ENCODE peak calls at places on chromosome 15, in four cellular contexts. T is left lung, J is HL-60, Z is uterus. X is an unnamed sample.

GRCh38 chr15:44009056-44009455 is 182.3 kb downstream of the WDR76 start:
- DNase-seq in T (no peak), J (no peak), Z (no peak), X (no peak)

GRCh38 chr15:28960979-28961378 is 75.2 kb downstream of the APBA2 start:
- DNase-seq in T (no peak), J (no peak), Z (no peak), X (no peak)

GRCh38 chr15:89631902-89632264 is 23.4 kb downstream of the KIF7 start:
- DNase-seq in T (no peak), J (no peak), Z (no peak), X (no peak)

GRCh38 chr15:57223345-57223744 is 153.0 kb upstream of the CGNL1 start:
- DNase-seq in T (no peak), J (no peak), Z (no peak), X (no peak)

GRCh38 chr15:96362759-96363678 is 32.5 kb downstream of the NR2F2 start:
- DNase-seq in T (no peak), J (no peak), Z (no peak), X (no peak)

GRCh38 chr15:65246026-65246714 is 34.9 kb upstream of the CILP start:
- DNase-seq in T (no peak), J (no peak), Z (peak; percentile 46), X (no peak)

GRCh38 chr15:40471105-40471777 is 457 bp downstream of the CHST14 start:
- DNase-seq in T (no peak), J (peak; percentile 44), Z (peak; percentile 39), X (peak; percentile 59)

GRCh38 chr15:44722011-44722410 is 10.7 kb downstream of the B2M start:
- DNase-seq in T (no peak), J (no peak), Z (no peak), X (no peak)

GRCh38 chr15:94780108-94780507 is 548.7 kb downstream of the MCTP2 start:
- DNase-seq in T (no peak), J (no peak), Z (no peak), X (no peak)

GRCh38 chr15:47756872-47757271 is 39.6 kb downstream of the SEMA6D start:
- DNase-seq in T (peak; percentile 34), J (no peak), Z (no peak), X (no peak)

GRCh38 chr15:70480196-70480856 is 283.0 kb downstream of the UACA start:
- DNase-seq in T (no peak), J (peak; percentile 77), Z (no peak), X (peak; percentile 72)

GRCh38 chr15:62740141-62741004 is 302.2 kb upstream of the TPM1 start:
- DNase-seq in T (no peak), J (no peak), Z (peak; percentile 43), X (no peak)

GRCh38 chr15:40854161-40854560 is 10.3 kb downstream of the SPINT1 start:
- DNase-seq in T (no peak), J (no peak), Z (no peak), X (no peak)

GRCh38 chr15:76380249-76380648 is 43.7 kb downstream of the ISL2 start:
- DNase-seq in T (no peak), J (no peak), Z (no peak), X (no peak)

GRCh38 chr15:77455696-77456293 is 35.1 kb downstream of the HMG20A start:
- DNase-seq in T (no peak), J (no peak), Z (no peak), X (no peak)

GRCh38 chr15:29939404-29939803 is 117.1 kb upstream of the TJP1 start:
- DNase-seq in T (no peak), J (no peak), Z (no peak), X (no peak)

GRCh38 chr15:76217029-76217866 is 94.0 kb downstream of the ETFA start:
- DNase-seq in T (no peak), J (no peak), Z (no peak), X (no peak)

GRCh38 chr15:80695911-80696651 is 971 bp downstream of the ABHD17C start:
- DNase-seq in T (no peak), J (no peak), Z (no peak), X (peak; percentile 35)

DNA sequence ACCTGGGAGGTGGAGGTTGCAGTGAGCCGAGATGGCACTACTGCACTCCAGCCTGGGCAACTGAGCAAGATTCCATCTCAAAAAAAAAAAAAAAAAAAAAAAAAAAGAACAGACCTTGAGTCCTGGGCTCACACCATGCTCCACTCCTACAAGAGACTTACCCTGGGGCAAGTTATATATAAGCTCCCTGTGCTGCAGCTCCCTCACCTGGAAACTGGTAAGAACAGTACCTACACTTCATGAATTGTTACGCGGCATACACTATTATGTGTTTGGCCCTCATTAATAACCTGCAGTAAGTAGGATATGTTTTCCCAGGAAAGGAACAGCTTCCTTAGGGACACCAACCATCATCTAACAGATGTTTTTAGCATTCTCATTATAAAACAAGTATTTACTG is 119.6 kb downstream of the FMN1 start:
- DNase-seq in T (no peak), J (no peak), Z (no peak), X (no peak)
- TF ChIP-seq CTCF in T (no peak), J (no peak), Z (no peak), X (no peak)

GRCh38 chr15:68619303-68619698 is 40.5 kb downstream of the CORO2B start:
- DNase-seq in T (no peak), J (no peak), Z (no peak), X (no peak)

GRCh38 chr15:68620721-68621528 is 42.1 kb downstream of the CORO2B start:
- DNase-seq in T (no peak), J (no peak), Z (peak; percentile 92), X (no peak)

GRCh38 chr15:68623301-68623892 is 44.6 kb downstream of the CORO2B start:
- DNase-seq in T (no peak), J (no peak), Z (no peak), X (no peak)

GRCh38 chr15:68618339-68619302 is 39.8 kb downstream of the CORO2B start:
- DNase-seq in T (no peak), J (no peak), Z (no peak), X (no peak)

GRCh38 chr15:68621535-68621934 is 42.7 kb downstream of the CORO2B start:
- DNase-seq in T (no peak), J (no peak), Z (no peak), X (no peak)
- H3K4me3 ChIP-seq in T (no peak overlapping the region), J (no peak overlapping the region), Z (no peak overlapping the region), X (no peak overlapping the region)

GRCh38 chr15:37096878-37097568 is 3.3 kb downstream of the MEIS2 start:
- DNase-seq in T (no peak), J (no peak), Z (no peak), X (no peak)
- H3K27me3 ChIP-seq in T (no peaks in the 10 kb centered on the region), J (peaks cover 20% of the 10 kb centered on the region), Z (no peaks in the 10 kb centered on the region), X (no peaks in the 10 kb centered on the region)

DNA sequence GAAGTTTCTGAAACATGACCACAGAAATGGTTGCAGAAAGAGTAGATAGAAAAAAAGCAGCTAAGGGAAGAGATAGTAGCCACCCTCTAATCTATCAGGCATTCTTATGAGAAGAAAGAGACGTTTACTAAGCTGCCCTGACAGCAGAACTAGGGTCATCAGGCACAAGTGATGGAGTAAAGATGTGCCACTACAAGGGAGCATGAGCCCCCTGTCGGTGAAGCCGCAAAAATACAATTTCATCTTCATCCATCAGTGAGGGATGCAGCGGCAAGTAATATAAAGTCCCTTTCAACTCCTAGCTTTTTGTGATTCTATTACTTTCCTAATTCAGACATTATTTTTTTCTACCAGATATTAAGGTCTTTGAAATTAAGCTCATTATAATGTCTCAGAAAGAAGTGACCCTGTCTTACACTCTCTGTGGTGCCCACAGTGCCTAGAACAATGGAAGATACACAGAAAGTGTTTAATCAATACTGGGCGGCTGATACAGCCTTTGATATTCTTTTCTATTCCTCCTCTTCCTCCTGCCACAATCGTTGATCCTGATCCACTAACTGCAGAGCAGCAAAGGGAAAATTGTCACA is 651.6 kb downstream of the NTRK3 start:
- DNase-seq in T (no peak), J (no peak), Z (no peak), X (no peak)
- TF ChIP-seq CTCF in T (peak; percentile 22), J (no peak), Z (no peak), X (no peak)

GRCh38 chr15:31869640-31870335 is 160.5 kb upstream of the CHRNA7 start:
- DNase-seq in T (no peak), J (no peak), Z (peak; percentile 12), X (no peak)

GRCh38 chr15:31867536-31868442 is 162.5 kb upstream of the CHRNA7 start:
- DNase-seq in T (no peak), J (peak; percentile 17), Z (peak; percentile 16), X (peak; percentile 41)

GRCh38 chr15:31871159-31871886 is 159.0 kb upstream of the CHRNA7 start:
- DNase-seq in T (no peak), J (peak; percentile 70), Z (no peak), X (no peak)

GRCh38 chr15:31871887-31872281 is 158.4 kb upstream of the CHRNA7 start:
- DNase-seq in T (no peak), J (no peak), Z (no peak), X (no peak)

GRCh38 chr15:31870336-31871158 is 159.8 kb upstream of the CHRNA7 start:
- DNase-seq in T (peak; percentile 86), J (peak; percentile 55), Z (peak; percentile 75), X (peak; percentile 85)
- H3K4me3 ChIP-seq in T (peak within 1 kb of the TSS; percentile 59), J (peak within 1 kb of the TSS; percentile 82), Z (peak within 1 kb of the TSS; percentile 39), X (peak within 1 kb of the TSS; percentile 68)

X was measured in GM06990.